ENCODE peak calls at places on chromosome 9, in six cellular contexts. T is GM12891, C is HepG2, Q is H1, E is GM12878, R is K562. G is an unnamed sample.

GRCh38 chr9:81574399-81574798 is 114.9 kb downstream of the TLE1 start:
- DNase-seq in T (no peak), C (peak; percentile 34), Q (no peak), E (no peak), R (no peak), G (no peak)

GRCh38 chr9:15136646-15137045 is 170.4 kb downstream of the TTC39B start:
- DNase-seq in T (no peak), C (no peak), Q (no peak), E (no peak), R (peak; percentile 16), G (no peak)

GRCh38 chr9:85600675-85601263 is 141.0 kb downstream of the AGTPBP1 start:
- DNase-seq in T (no peak), C (no peak), Q (peak; percentile 46), E (no peak), R (no peak), G (no peak)

GRCh38 chr9:36092509-36093215 is 43.9 kb upstream of the GLIPR2 start:
- DNase-seq in T (peak; percentile 25), C (no peak), Q (no peak), E (peak; percentile 65), R (no peak), G (peak; percentile 18)

GRCh38 chr9:31137850-31138160 is 1246.6 kb upstream of the ACO1 start:
- DNase-seq in T (no peak), C (no peak), Q (no peak), E (no peak), R (no peak), G (no peak)

GRCh38 chr9:34590376-34591090 is 1.0 kb upstream of the CNTFR start:
- DNase-seq in T (no peak), C (no peak), Q (no peak), E (no peak), R (no peak), G (no peak)

GRCh38 chr9:132486706-132487350 is 76.8 kb downstream of the CFAP77 start:
- DNase-seq in T (peak; percentile 39), C (no peak), Q (no peak), E (no peak), R (no peak), G (no peak)

GRCh38 chr9:83491995-83492394 is 46.2 kb downstream of the FRMD3 start:
- DNase-seq in T (no peak), C (no peak), Q (no peak), E (no peak), R (no peak), G (no peak)

GRCh38 chr9:27924502-27924901 is 351.2 kb upstream of the C9orf72 start:
- DNase-seq in T (no peak), C (no peak), Q (no peak), E (no peak), R (no peak), G (no peak)

GRCh38 chr9:131500377-131500776 is 2.3 kb upstream of the POMT1 start:
- DNase-seq in T (no peak), C (no peak), Q (no peak), E (no peak), R (no peak), G (no peak)

GRCh38 chr9:120104771-120105170 is 475.2 kb downstream of the CDK5RAP2 start:
- DNase-seq in T (no peak), C (no peak), Q (no peak), E (no peak), R (no peak), G (no peak)

GRCh38 chr9:93603011-93603410 is 26.6 kb downstream of the PHF2 start:
- DNase-seq in T (no peak), C (no peak), Q (no peak), E (no peak), R (no peak), G (no peak)

GRCh38 chr9:107890921-107891465 is 401.4 kb upstream of the KLF4 start:
- DNase-seq in T (no peak), C (no peak), Q (no peak), E (no peak), R (no peak), G (no peak)

GRCh38 chr9:104810421-104811339 is 46.8 kb downstream of the NIPSNAP3B start:
- DNase-seq in T (no peak), C (no peak), Q (no peak), E (no peak), R (no peak), G (no peak)

GRCh38 chr9:120360046-120360445 is 219.9 kb downstream of the CDK5RAP2 start:
- DNase-seq in T (no peak), C (no peak), Q (no peak), E (no peak), R (no peak), G (no peak)

GRCh38 chr9:108477538-108478006 is 378.2 kb downstream of the ACTL7B start:
- DNase-seq in T (no peak), C (peak; percentile 32), Q (no peak), E (no peak), R (no peak), G (no peak)

GRCh38 chr9:78369644-78370219 is 72.8 kb downstream of the PSAT1 start:
- DNase-seq in T (peak; percentile 24), C (peak; percentile 60), Q (peak; percentile 54), E (no peak), R (peak; percentile 55), G (no peak)

GRCh38 chr9:132749316-132749715 is 79.1 kb downstream of the GTF3C4 start:
- DNase-seq in T (no peak), C (no peak), Q (no peak), E (no peak), R (no peak), G (no peak)

GRCh38 chr9:138077898-138078540 is 200.4 kb downstream of the CACNA1B start:
- DNase-seq in T (no peak), C (no peak), Q (no peak), E (no peak), R (no peak), G (no peak)

GRCh38 chr9:81724242-81724889 is 35.0 kb upstream of the TLE1 start:
- DNase-seq in T (no peak), C (no peak), Q (no peak), E (no peak), R (no peak), G (no peak)

GRCh38 chr9:29514336-29514735 is 1941.1 kb upstream of the C9orf72 start:
- DNase-seq in T (no peak), C (no peak), Q (no peak), E (no peak), R (no peak), G (no peak)

GRCh38 chr9:2597483-2597882 is 24.1 kb upstream of the VLDLR start:
- DNase-seq in T (no peak), C (no peak), Q (no peak), E (no peak), R (no peak), G (no peak)

GRCh38 chr9:93468763-93469456 is 15.5 kb upstream of the FAM120AOS start:
- DNase-seq in T (no peak), C (no peak), Q (no peak), E (no peak), R (no peak), G (no peak)

GRCh38 chr9:116141864-116142561 is 11.6 kb upstream of the PAPPA start:
- DNase-seq in T (no peak), C (no peak), Q (no peak), E (no peak), R (no peak), G (no peak)

GRCh38 chr9:116928884-116929283 is 241.8 kb downstream of the TRIM32 start:
- DNase-seq in T (no peak), C (no peak), Q (peak; percentile 71), E (no peak), R (no peak), G (no peak)

GRCh38 chr9:75138260-75139040 is 50.1 kb downstream of the OSTF1 start:
- DNase-seq in T (no peak), C (no peak), Q (no peak), E (no peak), R (no peak), G (no peak)

GRCh38 chr9:102072061-102072764 is 333.8 kb upstream of the GRIN3A start:
- DNase-seq in T (no peak), C (no peak), Q (no peak), E (no peak), R (no peak), G (no peak)

GRCh38 chr9:134358026-134358967 is 32.0 kb downstream of the RXRA start:
- DNase-seq in T (no peak), C (no peak), Q (no peak), E (no peak), R (no peak), G (no peak)

GRCh38 chr9:36686471-36686870 is 113.8 kb downstream of the MELK start:
- DNase-seq in T (no peak), C (no peak), Q (no peak), E (no peak), R (no peak), G (no peak)

DNA sequence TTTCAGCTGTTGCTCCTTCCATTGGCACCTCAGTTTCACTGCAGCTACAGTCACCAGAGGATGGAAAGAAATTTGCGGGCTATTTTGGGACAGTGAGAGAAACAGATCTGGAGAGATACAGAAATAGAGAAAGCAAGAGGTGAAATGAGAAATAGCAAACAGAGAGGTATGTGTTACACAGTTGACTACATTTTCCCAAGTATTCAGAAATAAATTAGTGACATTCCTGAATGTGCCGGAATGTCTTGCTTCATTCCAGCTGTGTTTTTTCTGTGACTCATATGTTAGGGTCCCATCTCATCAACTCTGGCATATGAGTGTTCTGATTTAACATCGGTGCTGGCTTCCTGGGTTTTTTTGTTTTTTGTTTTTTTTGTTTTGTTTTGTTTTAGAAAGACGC is 63.8 kb upstream of the ZNF462 start:
- DNase-seq in T (no peak), C (peak; percentile 2), Q (no peak), E (no peak), R (no peak), G (no peak)
- TF ChIP-seq TAF1 in T (no peak), C (no peak), Q (no peak), E (no peak), R (no peak), G (no peak)

GRCh38 chr9:129964901-129965734 is 77.9 kb downstream of the FNBP1 start:
- DNase-seq in T (no peak), C (no peak), Q (no peak), E (no peak), R (no peak), G (no peak)
- TF ChIP-seq POLR2AphosphoS5 in T (peak; percentile 38), C (no peak), Q (no peak), E (peak; percentile 62), R (no peak), G (no peak)

DNA sequence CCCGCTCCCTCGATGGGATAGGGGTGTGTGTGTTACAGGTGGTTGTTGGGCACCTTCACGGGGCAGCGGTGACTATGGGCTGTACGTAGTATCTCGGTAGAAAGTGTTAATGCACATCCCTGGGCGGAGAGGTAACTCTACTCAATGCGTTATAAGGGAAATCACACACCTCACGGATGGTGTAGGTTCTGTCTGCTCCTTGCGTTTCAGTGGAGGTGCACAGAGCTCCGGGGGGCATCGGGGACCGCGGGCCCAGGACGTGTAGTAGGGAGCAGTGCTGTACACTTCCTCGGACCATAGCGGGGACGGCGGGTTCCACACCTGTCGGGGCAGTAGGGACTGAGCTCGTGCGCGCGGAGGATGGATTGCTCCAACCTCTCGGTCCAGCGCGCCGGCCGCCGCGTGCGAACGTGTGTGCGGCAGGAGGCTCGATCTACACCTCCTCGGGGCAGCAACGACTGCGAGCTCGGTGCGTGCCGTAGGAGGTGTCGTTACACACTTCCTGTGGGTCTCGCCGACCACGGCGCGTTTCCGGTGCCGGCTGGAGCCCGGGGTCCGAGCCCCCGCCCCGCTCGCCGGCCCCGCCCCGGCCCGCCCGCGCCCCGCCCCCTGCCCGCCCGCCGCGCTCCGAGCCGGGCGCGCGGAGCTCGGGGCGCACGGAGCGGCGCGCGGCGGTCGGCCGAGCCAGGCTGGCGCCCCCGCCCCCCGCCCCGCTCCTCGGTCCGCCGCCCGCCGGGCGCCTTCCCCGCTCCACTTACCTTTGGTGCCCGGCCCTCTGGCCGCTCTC is at the start of gene KIAA1958:
- DNase-seq in T (peak; percentile 86), C (peak; percentile 81), Q (peak; percentile 66), E (peak; percentile 40), R (peak; percentile 96), G (peak; percentile 83)
- TF ChIP-seq POLR2A in T (peak; percentile 94), C (peak; percentile 99), Q (peak; percentile 79), E (peak; percentile 100), R (peak; percentile 98), G (peak; percentile 98)

GRCh38 chr9:114181583-114182409 is 26.5 kb downstream of the COL27A1 start:
- DNase-seq in T (no peak), C (no peak), Q (no peak), E (no peak), R (no peak), G (no peak)
- TF ChIP-seq TAF1 in T (no peak), C (no peak), Q (no peak), E (no peak), R (no peak), G (no peak)